ENCODE peak calls at places on chromosomes 5 and 9, in five cellular contexts. One of them, this sample, is unnamed.

GRCh38 chr5:39283231-39283818 is 64.0 kb upstream of the FYB1 start:
- DNase-seq in OCI-LY7: peak; percentile 21
- DNase-seq in GM20000: peak; percentile 55
- DNase-seq in thoracic aorta: no peak
- DNase-seq in ovary: no peak
- DNase-seq in this sample: no peak

GRCh38 chr5:123610665-123611406 is 98.9 kb downstream of the CSNK1G3 start:
- DNase-seq in OCI-LY7: peak; percentile 67
- DNase-seq in GM20000: peak; percentile 26
- DNase-seq in thoracic aorta: no peak
- DNase-seq in ovary: no peak
- DNase-seq in this sample: no peak

GRCh38 chr5:135887447-135887864 is 8.2 kb downstream of the IL9 start:
- DNase-seq in OCI-LY7: peak; percentile 78
- DNase-seq in GM20000: peak; percentile 70
- DNase-seq in thoracic aorta: no peak
- DNase-seq in ovary: peak; percentile 44
- DNase-seq in this sample: peak; percentile 88

GRCh38 chr5:169094586-169095409 is 206.1 kb downstream of the SLIT3 start:
- DNase-seq in OCI-LY7: no peak
- DNase-seq in GM20000: no peak
- DNase-seq in thoracic aorta: no peak
- DNase-seq in ovary: no peak
- DNase-seq in this sample: no peak

GRCh38 chr9:88537743-88538055 is 2.7 kb downstream of the NXNL2 start:
- DNase-seq in OCI-LY7: peak; percentile 2
- DNase-seq in GM20000: no peak
- DNase-seq in thoracic aorta: peak; percentile 86
- DNase-seq in ovary: peak; percentile 68
- DNase-seq in this sample: no peak

GRCh38 chr9:9563817-9564216 is 1049.0 kb downstream of the PTPRD start:
- DNase-seq in OCI-LY7: no peak
- DNase-seq in GM20000: no peak
- DNase-seq in thoracic aorta: no peak
- DNase-seq in ovary: no peak
- DNase-seq in this sample: no peak

GRCh38 chr5:109911731-109912130 is 222.0 kb downstream of the MAN2A1 start:
- DNase-seq in OCI-LY7: no peak
- DNase-seq in GM20000: no peak
- DNase-seq in thoracic aorta: no peak
- DNase-seq in ovary: no peak
- DNase-seq in this sample: no peak

GRCh38 chr5:164009628-164010027 is 504.2 kb downstream of the MAT2B start:
- DNase-seq in OCI-LY7: no peak
- DNase-seq in GM20000: no peak
- DNase-seq in thoracic aorta: no peak
- DNase-seq in ovary: no peak
- DNase-seq in this sample: no peak

GRCh38 chr9:112601646-112602045 is 115.0 kb downstream of the KIAA1958 start:
- DNase-seq in OCI-LY7: no peak
- DNase-seq in GM20000: no peak
- DNase-seq in thoracic aorta: no peak
- DNase-seq in ovary: no peak
- DNase-seq in this sample: no peak

GRCh38 chr9:91255327-91255726 is 106.4 kb downstream of the AUH start:
- DNase-seq in OCI-LY7: no peak
- DNase-seq in GM20000: no peak
- DNase-seq in thoracic aorta: no peak
- DNase-seq in ovary: no peak
- DNase-seq in this sample: no peak

GRCh38 chr9:6735422-6735821 is 22.4 kb upstream of the KDM4C start:
- DNase-seq in OCI-LY7: no peak
- DNase-seq in GM20000: no peak
- DNase-seq in thoracic aorta: no peak
- DNase-seq in ovary: no peak
- DNase-seq in this sample: no peak

GRCh38 chr5:179404321-179405053 is 59.2 kb upstream of the ADAMTS2 start:
- DNase-seq in OCI-LY7: no peak
- DNase-seq in GM20000: no peak
- DNase-seq in thoracic aorta: no peak
- DNase-seq in ovary: no peak
- DNase-seq in this sample: peak; percentile 65

GRCh38 chr9:129523953-129524847 is 96.7 kb downstream of the C9orf50 start:
- DNase-seq in OCI-LY7: no peak
- DNase-seq in GM20000: no peak
- DNase-seq in thoracic aorta: no peak
- DNase-seq in ovary: no peak
- DNase-seq in this sample: no peak

GRCh38 chr5:97002983-97003382 is 67.1 kb downstream of the LNPEP start:
- DNase-seq in OCI-LY7: no peak
- DNase-seq in GM20000: no peak
- DNase-seq in thoracic aorta: no peak
- DNase-seq in ovary: no peak
- DNase-seq in this sample: no peak

GRCh38 chr5:1385395-1386273 is 40.7 kb upstream of the CLPTM1L start:
- DNase-seq in OCI-LY7: peak; percentile 81
- DNase-seq in GM20000: peak; percentile 93
- DNase-seq in thoracic aorta: peak; percentile 25
- DNase-seq in ovary: peak; percentile 85
- DNase-seq in this sample: no peak

GRCh38 chr9:4146293-4146692 is 153.6 kb downstream of the GLIS3 start:
- DNase-seq in OCI-LY7: no peak
- DNase-seq in GM20000: no peak
- DNase-seq in thoracic aorta: no peak
- DNase-seq in ovary: no peak
- DNase-seq in this sample: no peak

GRCh38 chr9:81535542-81536241 is 153.7 kb downstream of the TLE1 start:
- DNase-seq in OCI-LY7: no peak
- DNase-seq in GM20000: no peak
- DNase-seq in thoracic aorta: no peak
- DNase-seq in ovary: no peak
- DNase-seq in this sample: no peak

GRCh38 chr5:10756539-10756938 is 4.5 kb downstream of the DAP start:
- DNase-seq in OCI-LY7: no peak
- DNase-seq in GM20000: peak; percentile 34
- DNase-seq in thoracic aorta: no peak
- DNase-seq in ovary: no peak
- DNase-seq in this sample: no peak

GRCh38 chr5:39461007-39461682 is 36.4 kb upstream of the DAB2 start:
- DNase-seq in OCI-LY7: peak; percentile 4
- DNase-seq in GM20000: no peak
- DNase-seq in thoracic aorta: no peak
- DNase-seq in ovary: no peak
- DNase-seq in this sample: no peak

GRCh38 chr9:134680393-134681060 is 38.9 kb downstream of the COL5A1 start:
- DNase-seq in OCI-LY7: no peak
- DNase-seq in GM20000: no peak
- DNase-seq in thoracic aorta: no peak
- DNase-seq in ovary: peak; percentile 26
- DNase-seq in this sample: no peak

GRCh38 chr9:107090218-107090617 is 192.9 kb upstream of the RAD23B start:
- DNase-seq in OCI-LY7: no peak
- DNase-seq in GM20000: no peak
- DNase-seq in thoracic aorta: no peak
- DNase-seq in ovary: no peak
- DNase-seq in this sample: no peak

GRCh38 chr5:132190161-132190817 is 37.4 kb downstream of the P4HA2 start:
- DNase-seq in OCI-LY7: peak; percentile 85
- DNase-seq in GM20000: peak; percentile 55
- DNase-seq in thoracic aorta: no peak
- DNase-seq in ovary: no peak
- DNase-seq in this sample: peak; percentile 36

GRCh38 chr5:132195727-132196126 is 31.9 kb downstream of the P4HA2 start:
- DNase-seq in OCI-LY7: no peak
- DNase-seq in GM20000: no peak
- DNase-seq in thoracic aorta: no peak
- DNase-seq in ovary: no peak
- DNase-seq in this sample: peak; percentile 34

GRCh38 chr5:132198571-132198970 is 29.1 kb downstream of the P4HA2 start:
- DNase-seq in OCI-LY7: no peak
- DNase-seq in GM20000: no peak
- DNase-seq in thoracic aorta: no peak
- DNase-seq in ovary: no peak
- DNase-seq in this sample: peak; percentile 68

GRCh38 chr5:132199116-132199680 is 28.5 kb downstream of the P4HA2 start:
- DNase-seq in OCI-LY7: no peak
- DNase-seq in GM20000: no peak
- DNase-seq in thoracic aorta: no peak
- DNase-seq in ovary: no peak
- DNase-seq in this sample: peak; percentile 66

GRCh38 chr5:132193165-132193694 is 34.4 kb downstream of the P4HA2 start:
- DNase-seq in OCI-LY7: no peak
- DNase-seq in GM20000: no peak
- DNase-seq in thoracic aorta: no peak
- DNase-seq in ovary: no peak
- DNase-seq in this sample: peak; percentile 34
- TF ChIP-seq CTCF in OCI-LY7: no peak
- TF ChIP-seq CTCF in GM20000: no peak
- TF ChIP-seq CTCF in thoracic aorta: no peak
- TF ChIP-seq CTCF in ovary: no peak
- TF ChIP-seq CTCF in this sample: no peak

GRCh38 chr5:166433679-166434078 is 1857.8 kb upstream of the WWC1 start:
- DNase-seq in OCI-LY7: no peak
- DNase-seq in GM20000: no peak
- DNase-seq in thoracic aorta: no peak
- DNase-seq in ovary: no peak
- DNase-seq in this sample: no peak
- TF ChIP-seq CTCF in OCI-LY7: no peak
- TF ChIP-seq CTCF in GM20000: no peak
- TF ChIP-seq CTCF in thoracic aorta: no peak
- TF ChIP-seq CTCF in ovary: no peak
- TF ChIP-seq CTCF in this sample: no peak

DNA sequence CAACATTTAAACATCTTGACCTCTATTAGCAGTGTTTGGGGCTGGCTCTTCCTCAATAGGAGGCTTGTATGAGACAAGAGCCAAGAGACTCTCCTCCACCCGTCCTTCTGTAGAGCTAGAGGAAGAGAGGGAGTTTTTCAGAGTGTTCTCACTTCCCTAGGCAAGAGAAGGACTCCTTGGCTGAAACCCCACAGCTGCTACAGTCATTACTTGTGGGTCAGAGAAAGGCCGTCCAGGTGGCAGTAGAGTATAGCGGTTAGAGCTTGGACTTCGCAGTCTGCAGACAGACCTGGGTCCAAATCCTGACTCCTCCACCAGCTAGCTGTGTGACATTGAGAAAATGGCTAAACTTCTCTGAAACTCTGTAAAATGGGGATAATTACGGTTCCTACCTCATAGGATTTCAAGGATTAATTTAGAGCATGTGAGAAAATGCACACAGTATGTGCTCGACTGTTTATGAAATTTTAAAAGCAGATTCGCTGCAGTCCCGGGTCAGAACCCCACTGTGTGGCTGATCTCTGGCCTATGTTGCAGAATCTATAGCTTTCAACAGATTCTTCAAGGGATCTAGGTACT is 80.8 kb upstream of the ARAP3 start:
- DNase-seq in OCI-LY7: no peak
- DNase-seq in GM20000: peak; percentile 37
- DNase-seq in thoracic aorta: no peak
- DNase-seq in ovary: no peak
- DNase-seq in this sample: no peak
- TF ChIP-seq CTCF in OCI-LY7: no peak
- TF ChIP-seq CTCF in GM20000: no peak
- TF ChIP-seq CTCF in thoracic aorta: no peak
- TF ChIP-seq CTCF in ovary: no peak
- TF ChIP-seq CTCF in this sample: no peak

GRCh38 chr9:70701163-70701562 is 286.7 kb upstream of the KLF9 start:
- DNase-seq in OCI-LY7: no peak
- DNase-seq in GM20000: no peak
- DNase-seq in thoracic aorta: no peak
- DNase-seq in ovary: no peak
- DNase-seq in this sample: no peak

GRCh38 chr9:70694758-70695157 is 280.3 kb upstream of the KLF9 start:
- DNase-seq in OCI-LY7: no peak
- DNase-seq in GM20000: no peak
- DNase-seq in thoracic aorta: no peak
- DNase-seq in ovary: no peak
- DNase-seq in this sample: no peak

GRCh38 chr9:70696694-70697335 is 282.4 kb upstream of the KLF9 start:
- DNase-seq in OCI-LY7: no peak
- DNase-seq in GM20000: no peak
- DNase-seq in thoracic aorta: no peak
- DNase-seq in ovary: no peak
- DNase-seq in this sample: no peak
- TF ChIP-seq CTCF in OCI-LY7: no peak
- TF ChIP-seq CTCF in GM20000: no peak
- TF ChIP-seq CTCF in thoracic aorta: no peak
- TF ChIP-seq CTCF in ovary: no peak
- TF ChIP-seq CTCF in this sample: no peak

DNA sequence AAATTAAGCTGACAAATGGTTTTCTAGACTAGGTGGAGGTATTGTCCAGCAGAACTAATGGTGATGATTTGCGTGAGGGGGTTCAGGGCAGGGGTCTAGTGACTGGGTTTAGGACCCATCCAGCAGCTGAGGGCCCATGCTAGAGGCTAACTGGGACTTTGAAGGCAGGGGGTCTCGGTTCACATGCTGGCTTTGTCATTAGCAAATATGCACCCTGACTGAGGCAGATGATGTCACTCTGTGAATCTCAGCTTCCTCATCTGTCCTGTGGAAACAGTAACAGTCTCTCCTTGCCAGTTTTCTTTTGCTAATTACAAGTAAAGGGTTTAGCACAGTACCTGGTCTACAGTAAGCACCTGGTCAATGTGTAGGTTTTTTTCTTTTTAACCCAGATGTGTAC is 5.2 kb downstream of the SH2D3C start:
- DNase-seq in OCI-LY7: no peak
- DNase-seq in GM20000: no peak
- DNase-seq in thoracic aorta: no peak
- DNase-seq in ovary: no peak
- DNase-seq in this sample: no peak
- TF ChIP-seq CTCF in OCI-LY7: no peak
- TF ChIP-seq CTCF in GM20000: no peak
- TF ChIP-seq CTCF in thoracic aorta: no peak
- TF ChIP-seq CTCF in ovary: no peak
- TF ChIP-seq CTCF in this sample: no peak

DNA sequence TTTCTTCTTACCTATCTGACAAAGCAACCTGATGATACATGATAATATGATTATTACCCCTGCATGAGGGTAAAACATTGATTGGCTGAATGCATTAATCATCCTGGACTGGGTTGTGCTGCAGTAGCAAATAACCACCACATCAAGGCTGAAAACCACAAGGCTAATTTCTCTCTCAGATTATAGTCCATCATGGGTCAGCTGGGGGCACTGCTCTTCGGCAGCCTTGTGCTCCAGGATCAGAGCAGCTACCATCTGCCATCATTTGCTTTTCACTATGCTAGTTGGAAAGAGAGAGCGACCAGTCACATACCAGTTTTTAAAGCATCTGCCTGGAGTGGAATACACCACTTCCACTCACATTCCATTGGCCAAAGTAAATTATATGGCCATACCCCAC is 383.5 kb downstream of the RASEF start:
- DNase-seq in OCI-LY7: no peak
- DNase-seq in GM20000: no peak
- DNase-seq in thoracic aorta: no peak
- DNase-seq in ovary: no peak
- DNase-seq in this sample: no peak
- TF ChIP-seq CTCF in OCI-LY7: no peak
- TF ChIP-seq CTCF in GM20000: no peak
- TF ChIP-seq CTCF in thoracic aorta: no peak
- TF ChIP-seq CTCF in ovary: no peak
- TF ChIP-seq CTCF in this sample: no peak

GRCh38 chr5:176647030-176647869 is at the start of gene TSPAN17:
- DNase-seq in OCI-LY7: peak; percentile 100
- DNase-seq in GM20000: peak; percentile 100
- DNase-seq in thoracic aorta: peak; percentile 100
- DNase-seq in ovary: peak; percentile 100
- DNase-seq in this sample: peak; percentile 100
- TF ChIP-seq CTCF in OCI-LY7: peak; percentile 62
- TF ChIP-seq CTCF in GM20000: peak; percentile 12
- TF ChIP-seq CTCF in thoracic aorta: peak; percentile 11
- TF ChIP-seq CTCF in ovary: no peak
- TF ChIP-seq CTCF in this sample: peak; percentile 39

This sample was measured in osteocyte.